ENCODE peak calls at places on chromosomes 3 and 15, in eight cellular contexts. M is hippocampal formation; B is fibroblast of lung; A is stimulated activated CD8-positive, alpha-beta memory T cell treated with anti-CD3 and anti-CD28 coated beads, Interleukin-4, amount 100 ng/mL, for 24 hours; X is NCI-H524 treated with DMSO at 0.1 percent for 48 hours; H is neural progenitor cell; Y is stimulated activated CD4-positive, alpha-beta T cell treated with anti-CD3 and anti-CD28 coated beads, Interleukin-12 subunit alpha, Interleukin-12 subunit beta, amount 100 ng/mL, for 24 hours; C is psoas muscle. Z is an unnamed sample.

GRCh38 chr3:138042043-138042442 is 32.1 kb downstream of the CLDN18 start:
- DNase-seq in A (no peak), C (no peak), H (no peak), M (no peak), X (no peak), Y (no peak), B (peak), Z (no peak)

GRCh38 chr3:142972092-142972753 is 8.7 kb upstream of the PAQR9 start:
- DNase-seq in M (no peak), C (no peak), A (no peak), B (no peak), Y (no peak), X (no peak), H (no peak), Z (no peak)

GRCh38 chr3:69092030-69092513 is 7.3 kb downstream of the ARL6IP5 start:
- DNase-seq in Y (no peak), M (peak), C (no peak), B (peak), X (no peak), A (no peak), H (peak), Z (no peak)

GRCh38 chr3:42957573-42957972 is 21.5 kb upstream of the GASK1A start:
- DNase-seq in H (no peak), C (no peak), A (no peak), B (no peak), M (no peak), X (no peak), Y (no peak), Z (no peak)

GRCh38 chr15:91268510-91268909 is 168.5 kb downstream of the SV2B start:
- DNase-seq in B (no peak), M (no peak), X (no peak), Y (no peak), C (no peak), A (no peak), H (peak), Z (no peak)

GRCh38 chr3:83946045-83946444 is 1012.7 kb upstream of the CADM2 start:
- DNase-seq in X (no peak), C (no peak), M (no peak), H (no peak), B (no peak), A (no peak), Y (no peak), Z (no peak)

GRCh38 chr3:171476532-171477102 is 16.4 kb upstream of the TNIK start:
- DNase-seq in X (no peak), B (no peak), C (no peak), M (no peak), Y (no peak), H (no peak), A (no peak), Z (no peak)

GRCh38 chr3:119292666-119293065 is 1.5 kb upstream of the ARHGAP31 start:
- DNase-seq in C (no peak), H (no peak), M (no peak), B (no peak), A (no peak), Y (no peak), X (no peak), Z (no peak)

GRCh38 chr3:62415312-62415791 is 42.0 kb upstream of the FEZF2 start:
- DNase-seq in B (no peak), X (peak), Y (no peak), M (no peak), A (no peak), C (no peak), H (peak), Z (no peak)

GRCh38 chr3:188272481-188273372 is 118.8 kb downstream of the LPP start:
- DNase-seq in C (no peak), M (peak), B (peak), H (no peak), A (no peak), Y (no peak), X (no peak), Z (no peak)

GRCh38 chr15:65804252-65804931 is 12.3 kb upstream of the DENND4A start:
- DNase-seq in B (no peak), X (no peak), H (no peak), M (no peak), Y (no peak), C (no peak), A (no peak), Z (no peak)